ENCODE peak calls at places on chromosomes 2 and 18, in four cellular contexts. One of them, this sample, is unnamed.

GRCh38 chr2:134233733-134234135 is 20.1 kb upstream of the MGAT5 start:
- ATAC-seq in K562: no peak
- ATAC-seq in A549: no peak
- ATAC-seq in HepG2: no peak
- ATAC-seq in this sample: no peak

GRCh38 chr18:49645836-49646235 is 84.0 kb downstream of the LIPG start:
- ATAC-seq in K562: no peak
- ATAC-seq in A549: no peak
- ATAC-seq in HepG2: no peak
- ATAC-seq in this sample: peak; percentile 90

GRCh38 chr2:104769096-104769495 is 84.8 kb upstream of the POU3F3 start:
- ATAC-seq in K562: no peak
- ATAC-seq in A549: no peak
- ATAC-seq in HepG2: no peak
- ATAC-seq in this sample: no peak

GRCh38 chr2:138502253-138503086 is 900 bp downstream of the SPOPL start:
- ATAC-seq in K562: peak; percentile 23
- ATAC-seq in A549: peak; percentile 19
- ATAC-seq in HepG2: peak; percentile 31
- ATAC-seq in this sample: no peak

GRCh38 chr2:75431276-75431675 is 129.5 kb downstream of the EVA1A start:
- ATAC-seq in K562: no peak
- ATAC-seq in A549: no peak
- ATAC-seq in HepG2: no peak
- ATAC-seq in this sample: no peak

GRCh38 chr18:62420151-62420512 is 95.0 kb downstream of the TNFRSF11A start:
- ATAC-seq in K562: peak; percentile 18
- ATAC-seq in A549: no peak
- ATAC-seq in HepG2: peak; percentile 83
- ATAC-seq in this sample: no peak

GRCh38 chr2:219041252-219041651 is at the start of gene CFAP65:
- ATAC-seq in K562: no peak
- ATAC-seq in A549: peak; percentile 75
- ATAC-seq in HepG2: no peak
- ATAC-seq in this sample: no peak

GRCh38 chr2:145158051-145158586 is 638.2 kb upstream of the ZEB2 start:
- ATAC-seq in K562: no peak
- ATAC-seq in A549: peak; percentile 89
- ATAC-seq in HepG2: no peak
- ATAC-seq in this sample: peak; percentile 95

GRCh38 chr2:205407984-205408383 is 274.3 kb upstream of the NRP2 start:
- ATAC-seq in K562: no peak
- ATAC-seq in A549: no peak
- ATAC-seq in HepG2: no peak
- ATAC-seq in this sample: no peak

GRCh38 chr18:37698508-37699035 is 133.0 kb upstream of the CELF4 start:
- ATAC-seq in K562: no peak
- ATAC-seq in A549: no peak
- ATAC-seq in HepG2: no peak
- ATAC-seq in this sample: no peak

GRCh38 chr2:19178175-19178574 is 180.2 kb downstream of the OSR1 start:
- ATAC-seq in K562: no peak
- ATAC-seq in A549: no peak
- ATAC-seq in HepG2: no peak
- ATAC-seq in this sample: no peak

GRCh38 chr2:167415068-167415467 is 526.8 kb downstream of the XIRP2 start:
- ATAC-seq in K562: no peak
- ATAC-seq in A549: no peak
- ATAC-seq in HepG2: no peak
- ATAC-seq in this sample: no peak

GRCh38 chr2:143937563-143938346 is 582.2 kb downstream of the ZEB2 start:
- ATAC-seq in K562: no peak
- ATAC-seq in A549: no peak
- ATAC-seq in HepG2: no peak
- ATAC-seq in this sample: no peak

GRCh38 chr2:236790991-236791390 is 221.4 kb downstream of the ACKR3 start:
- ATAC-seq in K562: no peak
- ATAC-seq in A549: no peak
- ATAC-seq in HepG2: no peak
- ATAC-seq in this sample: no peak

GRCh38 chr2:164496881-164497280 is 124.4 kb downstream of the GRB14 start:
- ATAC-seq in K562: no peak
- ATAC-seq in A549: no peak
- ATAC-seq in HepG2: no peak
- ATAC-seq in this sample: no peak

GRCh38 chr2:164504253-164504652 is 117.0 kb downstream of the GRB14 start:
- ATAC-seq in K562: no peak
- ATAC-seq in A549: no peak
- ATAC-seq in HepG2: peak; percentile 98
- ATAC-seq in this sample: no peak

GRCh38 chr2:164495491-164496223 is 125.6 kb downstream of the GRB14 start:
- ATAC-seq in K562: no peak
- ATAC-seq in A549: peak; percentile 89
- ATAC-seq in HepG2: peak; percentile 92
- ATAC-seq in this sample: no peak

GRCh38 chr2:164496421-164496820 is 124.9 kb downstream of the GRB14 start:
- ATAC-seq in K562: no peak
- ATAC-seq in A549: no peak
- ATAC-seq in HepG2: no peak
- ATAC-seq in this sample: no peak

DNA sequence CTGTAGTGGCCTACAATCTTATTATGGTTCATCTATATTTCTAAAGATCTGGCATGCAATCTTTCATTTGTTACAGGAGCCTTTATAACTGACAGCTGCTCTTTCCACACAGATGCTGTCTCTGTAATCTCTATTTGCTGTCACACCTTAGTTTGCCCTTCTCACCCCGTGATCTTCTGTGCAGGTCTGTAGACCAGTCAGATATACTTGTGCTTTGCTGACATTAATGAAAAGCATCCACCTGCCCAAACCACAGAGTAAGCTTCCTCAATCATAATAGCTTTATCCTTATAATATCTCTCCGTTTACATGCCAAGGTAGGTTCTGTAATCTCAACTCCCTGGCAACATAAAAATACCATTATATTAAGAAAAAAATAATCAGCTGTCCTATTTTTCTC is 122.4 kb downstream of the GRB14 start:
- ATAC-seq in K562: no peak
- ATAC-seq in A549: no peak
- ATAC-seq in HepG2: no peak
- ATAC-seq in this sample: no peak
- H3K4me1 ChIP-seq in K562: no peaks in the 10 kb centered on the region
- H3K4me1 ChIP-seq in A549: peaks cover 5% of the 10 kb centered on the region
- H3K4me1 ChIP-seq in HepG2: no peaks in the 10 kb centered on the region
- H3K4me1 ChIP-seq in this sample: no peaks in the 10 kb centered on the region

GRCh38 chr2:203835867-203836800 is 31.4 kb upstream of the CTLA4 start:
- ATAC-seq in K562: no peak
- ATAC-seq in A549: no peak
- ATAC-seq in HepG2: no peak
- ATAC-seq in this sample: no peak
- TF ChIP-seq EP300 in K562: no peak
- TF ChIP-seq EP300 in A549: no peak
- TF ChIP-seq EP300 in HepG2: no peak
- TF ChIP-seq EP300 in this sample: no peak

GRCh38 chr2:64165696-64166095 is 21.5 kb upstream of the PELI1 start:
- ATAC-seq in K562: no peak
- ATAC-seq in A549: no peak
- ATAC-seq in HepG2: no peak
- ATAC-seq in this sample: no peak

GRCh38 chr2:64166212-64166611 is 22.0 kb upstream of the PELI1 start:
- ATAC-seq in K562: no peak
- ATAC-seq in A549: no peak
- ATAC-seq in HepG2: no peak
- ATAC-seq in this sample: no peak

GRCh38 chr2:64166637-64167420 is 22.6 kb upstream of the PELI1 start:
- ATAC-seq in K562: no peak
- ATAC-seq in A549: no peak
- ATAC-seq in HepG2: no peak
- ATAC-seq in this sample: no peak

GRCh38 chr2:64168756-64169155 is 24.5 kb upstream of the PELI1 start:
- ATAC-seq in K562: no peak
- ATAC-seq in A549: no peak
- ATAC-seq in HepG2: no peak
- ATAC-seq in this sample: no peak

GRCh38 chr2:64168231-64168630 is 24.0 kb upstream of the PELI1 start:
- ATAC-seq in K562: no peak
- ATAC-seq in A549: no peak
- ATAC-seq in HepG2: no peak
- ATAC-seq in this sample: no peak
- H3K4me1 ChIP-seq in K562: no peaks in the 10 kb centered on the region
- H3K4me1 ChIP-seq in A549: no peaks in the 10 kb centered on the region
- H3K4me1 ChIP-seq in HepG2: no peaks in the 10 kb centered on the region
- H3K4me1 ChIP-seq in this sample: no peaks in the 10 kb centered on the region

GRCh38 chr2:12169060-12169406 is 422.6 kb downstream of the LPIN1 start:
- ATAC-seq in K562: peak; percentile 59
- ATAC-seq in A549: no peak
- ATAC-seq in HepG2: no peak
- ATAC-seq in this sample: peak; percentile 88
- TF ChIP-seq EP300 in K562: peak; percentile 35
- TF ChIP-seq EP300 in A549: no peak
- TF ChIP-seq EP300 in HepG2: no peak
- TF ChIP-seq EP300 in this sample: no peak

DNA sequence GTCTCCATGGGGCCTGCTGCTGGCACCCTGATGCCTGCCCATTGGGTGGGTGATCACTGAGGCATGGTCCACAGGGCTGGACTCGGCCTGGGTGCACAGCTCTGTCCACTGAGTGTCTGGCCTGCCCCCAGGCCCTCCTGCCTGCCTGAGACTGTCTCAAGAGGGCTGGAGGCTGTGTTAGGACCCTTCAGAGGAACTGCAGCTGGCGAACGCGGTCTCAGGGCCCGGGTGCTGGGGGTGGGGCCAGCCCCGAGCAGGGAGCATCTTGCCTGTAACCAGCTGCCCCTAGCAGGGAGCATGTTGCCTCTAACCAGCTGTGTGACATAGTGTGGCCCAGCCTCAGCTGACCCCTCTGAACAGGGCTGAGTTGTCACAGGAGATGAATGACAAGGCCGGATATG is 50.0 kb downstream of the TWIST2 start:
- ATAC-seq in K562: no peak
- ATAC-seq in A549: no peak
- ATAC-seq in HepG2: no peak
- ATAC-seq in this sample: peak; percentile 11
- H3K4me1 ChIP-seq in K562: no peaks in the 10 kb centered on the region
- H3K4me1 ChIP-seq in A549: no peaks in the 10 kb centered on the region
- H3K4me1 ChIP-seq in HepG2: no peaks in the 10 kb centered on the region
- H3K4me1 ChIP-seq in this sample: no peaks in the 10 kb centered on the region

DNA sequence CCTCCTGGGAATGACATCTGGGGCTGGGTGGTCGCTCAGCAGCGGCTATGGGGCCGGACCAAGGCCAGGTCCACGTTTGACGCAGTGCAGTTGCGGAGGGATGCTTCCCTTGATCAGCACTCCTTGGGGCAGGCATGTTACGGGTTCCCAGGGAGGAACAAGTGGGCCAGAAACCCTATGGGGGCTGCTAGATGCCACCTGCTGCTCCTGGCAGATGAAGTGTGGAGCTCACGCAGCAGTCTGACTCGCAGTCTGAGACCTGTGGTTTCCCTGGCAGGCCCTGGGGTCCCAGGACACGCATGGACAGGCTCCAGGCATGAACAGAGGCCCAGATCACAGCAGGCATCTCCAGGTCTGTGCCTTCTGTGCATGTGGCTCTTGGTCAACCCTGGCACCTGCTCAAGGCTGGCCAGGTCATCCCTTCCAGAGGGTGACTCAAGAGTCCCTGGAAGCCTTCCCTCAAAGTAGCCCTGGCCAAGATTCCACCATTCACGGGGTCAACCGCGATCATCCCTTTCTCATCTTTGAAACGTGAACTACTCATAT is 20.0 kb downstream of the KCNF1 start:
- ATAC-seq in K562: no peak
- ATAC-seq in A549: no peak
- ATAC-seq in HepG2: no peak
- ATAC-seq in this sample: no peak
- TF ChIP-seq EP300 in K562: no peak
- TF ChIP-seq EP300 in A549: no peak
- TF ChIP-seq EP300 in HepG2: no peak
- TF ChIP-seq EP300 in this sample: no peak

This sample was measured in gastroesophageal sphincter.